ENCODE peak calls at places on chromosomes 2 and 18, in nine cellular contexts. One of them, this sample, is unnamed.

GRCh38 chr2:74538881-74539339 is 9.2 kb downstream of the HTRA2 start:
- DNase-seq in lung: no peak
- DNase-seq in psoas muscle: no peak
- DNase-seq in suprapubic skin: no peak
- DNase-seq in breast epithelium: no peak
- DNase-seq in fibroblast of lung: no peak
- DNase-seq in neuronal stem cell: no peak
- DNase-seq in GM23248: no peak
- DNase-seq in IMR-90: no peak
- DNase-seq in this sample: no peak

GRCh38 chr18:10444314-10445006 is 10.0 kb upstream of the APCDD1 start:
- DNase-seq in lung: no peak
- DNase-seq in psoas muscle: no peak
- DNase-seq in suprapubic skin: no peak
- DNase-seq in breast epithelium: no peak
- DNase-seq in fibroblast of lung: peak; percentile 72
- DNase-seq in neuronal stem cell: no peak
- DNase-seq in GM23248: no peak
- DNase-seq in IMR-90: peak; percentile 55
- DNase-seq in this sample: no peak

GRCh38 chr2:17226941-17227340 is 291.3 kb downstream of the RAD51AP2 start:
- DNase-seq in lung: no peak
- DNase-seq in psoas muscle: no peak
- DNase-seq in suprapubic skin: no peak
- DNase-seq in breast epithelium: no peak
- DNase-seq in fibroblast of lung: no peak
- DNase-seq in neuronal stem cell: no peak
- DNase-seq in GM23248: no peak
- DNase-seq in IMR-90: no peak
- DNase-seq in this sample: no peak

GRCh38 chr2:105757361-105757933 is 12.7 kb downstream of the NCK2 start:
- DNase-seq in lung: no peak
- DNase-seq in psoas muscle: no peak
- DNase-seq in suprapubic skin: no peak
- DNase-seq in breast epithelium: no peak
- DNase-seq in fibroblast of lung: no peak
- DNase-seq in neuronal stem cell: no peak
- DNase-seq in GM23248: no peak
- DNase-seq in IMR-90: no peak
- DNase-seq in this sample: no peak

GRCh38 chr2:234981197-234982095 is 29.6 kb downstream of the SH3BP4 start:
- DNase-seq in lung: peak; percentile 71
- DNase-seq in psoas muscle: peak; percentile 79
- DNase-seq in suprapubic skin: no peak
- DNase-seq in breast epithelium: no peak
- DNase-seq in fibroblast of lung: peak; percentile 94
- DNase-seq in neuronal stem cell: peak; percentile 54
- DNase-seq in GM23248: peak; percentile 99
- DNase-seq in IMR-90: peak; percentile 100
- DNase-seq in this sample: peak; percentile 80

GRCh38 chr2:54903736-54904554 is 146.3 kb downstream of the RTN4 start:
- DNase-seq in lung: peak; percentile 34
- DNase-seq in psoas muscle: peak; percentile 76
- DNase-seq in suprapubic skin: no peak
- DNase-seq in breast epithelium: no peak
- DNase-seq in fibroblast of lung: peak; percentile 97
- DNase-seq in neuronal stem cell: no peak
- DNase-seq in GM23248: peak; percentile 99
- DNase-seq in IMR-90: peak; percentile 99
- DNase-seq in this sample: peak; percentile 96

GRCh38 chr2:208001924-208002323 is 23.4 kb downstream of the PLEKHM3 start:
- DNase-seq in lung: no peak
- DNase-seq in psoas muscle: no peak
- DNase-seq in suprapubic skin: no peak
- DNase-seq in breast epithelium: no peak
- DNase-seq in fibroblast of lung: no peak
- DNase-seq in neuronal stem cell: no peak
- DNase-seq in GM23248: no peak
- DNase-seq in IMR-90: no peak
- DNase-seq in this sample: no peak

GRCh38 chr2:226673314-226673723 is 126.3 kb downstream of the IRS1 start:
- DNase-seq in lung: no peak
- DNase-seq in psoas muscle: peak; percentile 78
- DNase-seq in suprapubic skin: peak; percentile 68
- DNase-seq in breast epithelium: no peak
- DNase-seq in fibroblast of lung: peak; percentile 91
- DNase-seq in neuronal stem cell: no peak
- DNase-seq in GM23248: peak; percentile 95
- DNase-seq in IMR-90: peak; percentile 94
- DNase-seq in this sample: peak; percentile 93

GRCh38 chr2:197297262-197297661 is 13.3 kb downstream of the ANKRD44 start:
- DNase-seq in lung: no peak
- DNase-seq in psoas muscle: no peak
- DNase-seq in suprapubic skin: no peak
- DNase-seq in breast epithelium: no peak
- DNase-seq in fibroblast of lung: no peak
- DNase-seq in neuronal stem cell: no peak
- DNase-seq in GM23248: no peak
- DNase-seq in IMR-90: no peak
- DNase-seq in this sample: no peak

GRCh38 chr2:203662963-203663362 is 43.5 kb upstream of the CD28 start:
- DNase-seq in lung: no peak
- DNase-seq in psoas muscle: no peak
- DNase-seq in suprapubic skin: no peak
- DNase-seq in breast epithelium: no peak
- DNase-seq in fibroblast of lung: no peak
- DNase-seq in neuronal stem cell: no peak
- DNase-seq in GM23248: no peak
- DNase-seq in IMR-90: no peak
- DNase-seq in this sample: no peak

GRCh38 chr2:215374002-215374401 is 61.9 kb downstream of the FN1 start:
- DNase-seq in lung: no peak
- DNase-seq in psoas muscle: no peak
- DNase-seq in suprapubic skin: no peak
- DNase-seq in breast epithelium: no peak
- DNase-seq in fibroblast of lung: no peak
- DNase-seq in neuronal stem cell: no peak
- DNase-seq in GM23248: no peak
- DNase-seq in IMR-90: no peak
- DNase-seq in this sample: no peak

GRCh38 chr18:21672868-21673267 is 31.7 kb downstream of the ABHD3 start:
- DNase-seq in lung: no peak
- DNase-seq in psoas muscle: peak; percentile 59
- DNase-seq in suprapubic skin: no peak
- DNase-seq in breast epithelium: no peak
- DNase-seq in fibroblast of lung: peak; percentile 18
- DNase-seq in neuronal stem cell: no peak
- DNase-seq in GM23248: peak; percentile 32
- DNase-seq in IMR-90: peak; percentile 76
- DNase-seq in this sample: peak; percentile 78

GRCh38 chr18:32289480-32290075 is 99.7 kb downstream of the MEP1B start:
- DNase-seq in lung: peak; percentile 50
- DNase-seq in psoas muscle: no peak
- DNase-seq in suprapubic skin: no peak
- DNase-seq in breast epithelium: no peak
- DNase-seq in fibroblast of lung: peak; percentile 82
- DNase-seq in neuronal stem cell: peak; percentile 36
- DNase-seq in GM23248: peak; percentile 75
- DNase-seq in IMR-90: peak; percentile 72
- DNase-seq in this sample: no peak

GRCh38 chr2:120934221-120934639 is 198.6 kb downstream of the GLI2 start:
- DNase-seq in lung: no peak
- DNase-seq in psoas muscle: no peak
- DNase-seq in suprapubic skin: no peak
- DNase-seq in breast epithelium: no peak
- DNase-seq in fibroblast of lung: peak; percentile 53
- DNase-seq in neuronal stem cell: no peak
- DNase-seq in GM23248: peak; percentile 43
- DNase-seq in IMR-90: peak; percentile 53
- DNase-seq in this sample: no peak

GRCh38 chr18:57776354-57776753 is 26.8 kb downstream of the ATP8B1 start:
- DNase-seq in lung: no peak
- DNase-seq in psoas muscle: no peak
- DNase-seq in suprapubic skin: no peak
- DNase-seq in breast epithelium: no peak
- DNase-seq in fibroblast of lung: no peak
- DNase-seq in neuronal stem cell: no peak
- DNase-seq in GM23248: no peak
- DNase-seq in IMR-90: no peak
- DNase-seq in this sample: no peak

GRCh38 chr2:112703684-112704083 is 17.1 kb upstream of the NT5DC4 start:
- DNase-seq in lung: no peak
- DNase-seq in psoas muscle: no peak
- DNase-seq in suprapubic skin: no peak
- DNase-seq in breast epithelium: no peak
- DNase-seq in fibroblast of lung: no peak
- DNase-seq in neuronal stem cell: no peak
- DNase-seq in GM23248: no peak
- DNase-seq in IMR-90: no peak
- DNase-seq in this sample: no peak

GRCh38 chr18:48270929-48271328 is 138.3 kb downstream of the ZBTB7C start:
- DNase-seq in lung: no peak
- DNase-seq in psoas muscle: no peak
- DNase-seq in suprapubic skin: no peak
- DNase-seq in breast epithelium: no peak
- DNase-seq in fibroblast of lung: no peak
- DNase-seq in neuronal stem cell: no peak
- DNase-seq in GM23248: no peak
- DNase-seq in IMR-90: no peak
- DNase-seq in this sample: no peak

GRCh38 chr2:63692002-63692606 is 103.3 kb downstream of the MDH1 start:
- DNase-seq in lung: no peak
- DNase-seq in psoas muscle: no peak
- DNase-seq in suprapubic skin: no peak
- DNase-seq in breast epithelium: no peak
- DNase-seq in fibroblast of lung: peak; percentile 72
- DNase-seq in neuronal stem cell: no peak
- DNase-seq in GM23248: peak; percentile 67
- DNase-seq in IMR-90: peak; percentile 65
- DNase-seq in this sample: peak; percentile 40

GRCh38 chr2:31236433-31237205 is 2.7 kb downstream of the EHD3 start:
- DNase-seq in lung: no peak
- DNase-seq in psoas muscle: no peak
- DNase-seq in suprapubic skin: no peak
- DNase-seq in breast epithelium: no peak
- DNase-seq in fibroblast of lung: no peak
- DNase-seq in neuronal stem cell: no peak
- DNase-seq in GM23248: no peak
- DNase-seq in IMR-90: no peak
- DNase-seq in this sample: no peak

GRCh38 chr2:127508621-127509034 is 17.7 kb downstream of the IWS1 start:
- DNase-seq in lung: peak; percentile 73
- DNase-seq in psoas muscle: peak; percentile 87
- DNase-seq in suprapubic skin: peak; percentile 81
- DNase-seq in breast epithelium: no peak
- DNase-seq in fibroblast of lung: peak; percentile 100
- DNase-seq in neuronal stem cell: no peak
- DNase-seq in GM23248: peak; percentile 100
- DNase-seq in IMR-90: peak; percentile 99
- DNase-seq in this sample: peak; percentile 99

GRCh38 chr2:6946722-6947121 is 29.5 kb downstream of the RNF144A start:
- DNase-seq in lung: no peak
- DNase-seq in psoas muscle: no peak
- DNase-seq in suprapubic skin: no peak
- DNase-seq in breast epithelium: no peak
- DNase-seq in fibroblast of lung: peak; percentile 85
- DNase-seq in neuronal stem cell: no peak
- DNase-seq in GM23248: peak; percentile 89
- DNase-seq in IMR-90: peak; percentile 68
- DNase-seq in this sample: peak; percentile 42
- H3K4me1 ChIP-seq in lung: peaks cover 9% of the 10 kb centered on the region
- H3K4me1 ChIP-seq in psoas muscle: peaks cover 9% of the 10 kb centered on the region
- H3K4me1 ChIP-seq in suprapubic skin: peaks cover 2% of the 10 kb centered on the region
- H3K4me1 ChIP-seq in breast epithelium: no peaks in the 10 kb centered on the region
- H3K4me1 ChIP-seq in fibroblast of lung: no peaks in the 10 kb centered on the region
- H3K4me1 ChIP-seq in neuronal stem cell: no peaks in the 10 kb centered on the region
- H3K4me1 ChIP-seq in GM23248: peaks cover 6% of the 10 kb centered on the region
- H3K4me1 ChIP-seq in IMR-90: no peaks in the 10 kb centered on the region
- H3K4me1 ChIP-seq in this sample: no peaks in the 10 kb centered on the region

DNA sequence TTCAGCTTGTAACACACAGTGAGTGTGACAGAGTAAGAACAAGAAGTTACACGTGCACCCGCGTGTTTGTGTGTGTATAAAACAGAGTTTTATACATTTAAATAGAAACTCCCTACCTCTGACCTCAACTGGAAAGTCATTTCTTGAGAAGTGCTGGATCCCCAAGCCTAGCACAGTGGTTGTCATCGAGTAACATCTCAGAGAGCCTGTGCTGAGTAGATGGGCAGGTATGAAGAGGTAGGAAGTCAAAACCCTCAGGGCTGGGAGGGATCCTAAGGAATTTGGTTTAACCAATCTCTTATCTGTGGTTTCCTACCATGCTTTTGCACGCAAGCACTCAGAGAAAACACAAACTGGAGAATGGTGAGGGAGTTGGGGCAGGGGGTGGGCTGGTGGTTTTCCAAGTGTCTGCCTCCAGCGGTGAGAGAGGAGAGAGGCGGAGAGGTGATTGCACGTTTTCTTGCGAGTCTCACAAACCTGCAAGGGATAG is 9.2 kb downstream of the ACOXL start:
- DNase-seq in lung: peak; percentile 62
- DNase-seq in psoas muscle: no peak
- DNase-seq in suprapubic skin: no peak
- DNase-seq in breast epithelium: no peak
- DNase-seq in fibroblast of lung: no peak
- DNase-seq in neuronal stem cell: no peak
- DNase-seq in GM23248: no peak
- DNase-seq in IMR-90: no peak
- DNase-seq in this sample: peak; percentile 85
- H3K27me3 ChIP-seq in lung: no peaks in the 10 kb centered on the region
- H3K27me3 ChIP-seq in psoas muscle: peaks cover 8% of the 10 kb centered on the region
- H3K27me3 ChIP-seq in suprapubic skin: peaks cover 54% of the 10 kb centered on the region
- H3K27me3 ChIP-seq in breast epithelium: peaks cover 14% of the 10 kb centered on the region
- H3K27me3 ChIP-seq in fibroblast of lung: peaks cover 24% of the 10 kb centered on the region
- H3K27me3 ChIP-seq in neuronal stem cell: no peaks in the 10 kb centered on the region
- H3K27me3 ChIP-seq in GM23248: peaks cover 50% of the 10 kb centered on the region
- H3K27me3 ChIP-seq in IMR-90: peaks cover 43% of the 10 kb centered on the region
- H3K27me3 ChIP-seq in this sample: peaks cover 10% of the 10 kb centered on the region

GRCh38 chr2:164831887-164832286 is 9.7 kb downstream of the COBLL1 start:
- DNase-seq in lung: no peak
- DNase-seq in psoas muscle: no peak
- DNase-seq in suprapubic skin: no peak
- DNase-seq in breast epithelium: no peak
- DNase-seq in fibroblast of lung: no peak
- DNase-seq in neuronal stem cell: no peak
- DNase-seq in GM23248: no peak
- DNase-seq in IMR-90: no peak
- DNase-seq in this sample: no peak
- H3K27ac ChIP-seq in lung: no peak overlapping the region
- H3K27ac ChIP-seq in psoas muscle: peak overlapping the region; percentile 46
- H3K27ac ChIP-seq in suprapubic skin: no peak overlapping the region
- H3K27ac ChIP-seq in breast epithelium: peak overlapping the region; percentile 20
- H3K27ac ChIP-seq in fibroblast of lung: no peak overlapping the region
- H3K27ac ChIP-seq in neuronal stem cell: no peak overlapping the region
- H3K27ac ChIP-seq in GM23248: no peak overlapping the region
- H3K27ac ChIP-seq in IMR-90: no peak overlapping the region
- H3K27ac ChIP-seq in this sample: no peak overlapping the region

DNA sequence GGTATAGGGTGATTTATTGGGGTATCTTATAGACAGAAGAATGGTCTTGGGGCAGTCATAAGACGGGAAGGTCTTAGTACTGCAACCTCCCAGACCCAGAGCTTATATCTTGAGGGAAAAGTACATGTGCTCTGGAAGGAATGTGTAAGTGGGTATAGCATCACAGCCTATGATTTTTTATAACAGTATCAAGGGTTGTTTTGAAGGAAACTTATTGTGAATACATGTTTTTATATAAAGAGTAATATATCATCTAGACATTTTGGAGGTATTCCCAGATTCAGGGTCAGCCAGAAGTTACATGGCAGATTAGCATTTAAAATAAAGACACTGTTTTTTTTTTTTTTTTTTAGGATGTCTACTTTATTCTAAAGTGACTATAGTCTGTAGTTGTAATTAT is 47.6 kb upstream of the STON1 start:
- DNase-seq in lung: no peak
- DNase-seq in psoas muscle: no peak
- DNase-seq in suprapubic skin: no peak
- DNase-seq in breast epithelium: no peak
- DNase-seq in fibroblast of lung: peak; percentile 96
- DNase-seq in neuronal stem cell: no peak
- DNase-seq in GM23248: no peak
- DNase-seq in IMR-90: peak; percentile 88
- DNase-seq in this sample: no peak
- H3K4me1 ChIP-seq in lung: peaks cover 3% of the 10 kb centered on the region
- H3K4me1 ChIP-seq in psoas muscle: no peaks in the 10 kb centered on the region
- H3K4me1 ChIP-seq in suprapubic skin: peaks cover 4% of the 10 kb centered on the region
- H3K4me1 ChIP-seq in breast epithelium: no peaks in the 10 kb centered on the region
- H3K4me1 ChIP-seq in fibroblast of lung: peaks cover 4% of the 10 kb centered on the region
- H3K4me1 ChIP-seq in neuronal stem cell: peaks cover 9% of the 10 kb centered on the region
- H3K4me1 ChIP-seq in GM23248: no peaks in the 10 kb centered on the region
- H3K4me1 ChIP-seq in IMR-90: peaks cover 9% of the 10 kb centered on the region
- H3K4me1 ChIP-seq in this sample: no peaks in the 10 kb centered on the region

This sample was measured in foreskin keratinocyte.